ENCODE peak calls at places on chromosome 9, in eight cellular contexts. P is HCT116, T is fibroblast of pulmonary artery, M is fibroblast of mammary gland, H is GM23338, O is lower lobe of right lung, I is lower leg skin, Q is GM12865. L is an unnamed sample.

GRCh38 chr9:81032831-81033230 is 656.5 kb downstream of the TLE1 start:
- DNase-seq in P (no peak), T (peak), M (peak), H (no peak), O (no peak), I (no peak), Q (no peak), L (no peak)

GRCh38 chr9:127012250-127012649 is 97.7 kb downstream of the RALGPS1 start:
- DNase-seq in P (no peak), T (no peak), M (no peak), H (no peak), O (no peak), I (no peak), Q (no peak), L (no peak)

GRCh38 chr9:95373069-95373681 is 55.7 kb upstream of the FANCC start:
- DNase-seq in P (no peak), T (no peak), M (no peak), H (no peak), O (no peak), I (no peak), Q (no peak), L (no peak)

GRCh38 chr9:135932656-135933055 is 25.3 kb upstream of the CAMSAP1 start:
- DNase-seq in P (no peak), T (no peak), M (no peak), H (no peak), O (no peak), I (no peak), Q (no peak), L (no peak)

GRCh38 chr9:70406446-70406862 is 8.0 kb downstream of the KLF9 start:
- DNase-seq in P (no peak), T (peak), M (peak), H (peak), O (no peak), I (no peak), Q (peak), L (no peak)

GRCh38 chr9:2018162-2018643 is 3.1 kb downstream of the SMARCA2 start:
- DNase-seq in P (no peak), T (no peak), M (no peak), H (no peak), O (no peak), I (no peak), Q (no peak), L (no peak)

GRCh38 chr9:100411472-100412270 is 15.3 kb upstream of the MSANTD3 start:
- DNase-seq in P (no peak), T (peak), M (peak), H (peak), O (peak), I (peak), Q (peak), L (peak)

GRCh38 chr9:110782701-110783100 is 114.1 kb downstream of the MUSK start:
- DNase-seq in P (no peak), T (no peak), M (peak), H (no peak), O (no peak), I (no peak), Q (no peak), L (no peak)

GRCh38 chr9:20538956-20539355 is 83.3 kb downstream of the MLLT3 start:
- DNase-seq in P (no peak), T (peak), M (peak), H (no peak), O (no peak), I (no peak), Q (no peak), L (no peak)

GRCh38 chr9:113246928-113247327 is 25.6 kb downstream of the SLC31A1 start:
- DNase-seq in P (no peak), T (no peak), M (no peak), H (no peak), O (no peak), I (no peak), Q (no peak), L (no peak)

GRCh38 chr9:131276107-131276888 is at the start of gene FAM78A:
- DNase-seq in P (no peak), T (no peak), M (no peak), H (peak), O (peak), I (no peak), Q (peak), L (peak)

GRCh38 chr9:109780453-109781033 is 545 bp downstream of the PALM2AKAP2 start:
- DNase-seq in P (no peak), T (peak), M (peak), H (peak), O (no peak), I (no peak), Q (no peak), L (no peak)

GRCh38 chr9:2622361-2623045 is 916 bp downstream of the VLDLR start:
- DNase-seq in P (no peak), T (peak), M (no peak), H (peak), O (peak), I (no peak), Q (no peak), L (no peak)

GRCh38 chr9:105270711-105271110 is 26.3 kb downstream of the SLC44A1 start:
- DNase-seq in P (no peak), T (no peak), M (no peak), H (no peak), O (no peak), I (no peak), Q (no peak), L (no peak)

GRCh38 chr9:76456202-76456926 is 2.6 kb upstream of the GCNT1 start:
- DNase-seq in P (no peak), T (peak), M (peak), H (peak), O (no peak), I (no peak), Q (peak), L (no peak)

GRCh38 chr9:106619211-106619610 is 243.8 kb upstream of the ZNF462 start:
- DNase-seq in P (no peak), T (peak), M (peak), H (no peak), O (no peak), I (no peak), Q (no peak), L (no peak)

GRCh38 chr9:76271755-76272154 is 122.5 kb downstream of the RFK start:
- DNase-seq in P (no peak), T (peak), M (peak), H (no peak), O (no peak), I (no peak), Q (no peak), L (no peak)

GRCh38 chr9:88072831-88073365 is 65.4 kb downstream of the SPATA31C2 start:
- DNase-seq in P (no peak), T (no peak), M (no peak), H (no peak), O (no peak), I (no peak), Q (no peak), L (no peak)

DNA sequence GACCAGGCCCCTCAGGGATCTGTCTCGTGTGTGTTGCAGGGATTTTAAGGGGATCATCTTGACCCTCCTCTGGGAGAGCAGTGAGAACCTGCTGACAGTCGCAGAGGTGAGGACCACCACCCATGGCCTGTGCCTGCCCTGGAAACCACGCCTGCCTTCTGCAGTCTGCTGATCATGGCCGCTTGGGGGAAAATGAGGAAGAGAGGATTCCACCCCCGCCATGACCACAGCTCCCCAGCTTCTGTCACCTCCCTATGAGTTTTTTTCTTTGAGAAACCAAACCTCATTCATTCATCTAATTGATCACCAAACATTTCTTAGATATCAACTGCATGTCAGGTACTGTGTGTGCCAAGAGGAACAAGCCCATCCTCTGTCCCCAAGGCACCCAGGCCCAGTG is 46.3 kb upstream of the TDRD7 start:
- DNase-seq in P (no peak), T (no peak), M (no peak), H (no peak), O (no peak), I (no peak), Q (no peak), L (no peak)
- TF ChIP-seq CTCF in P (no peak), T (no peak), M (no peak), H (no peak), O (no peak), I (no peak), Q (no peak), L (no peak)

GRCh38 chr9:124284237-124284831 is 26.6 kb downstream of the NEK6 start:
- DNase-seq in P (no peak), T (no peak), M (peak), H (no peak), O (peak), I (no peak), Q (no peak), L (no peak)
- TF ChIP-seq CTCF in P (no peak), T (no peak), M (no peak), H (no peak), O (no peak), I (no peak), Q (no peak), L (no peak)

DNA sequence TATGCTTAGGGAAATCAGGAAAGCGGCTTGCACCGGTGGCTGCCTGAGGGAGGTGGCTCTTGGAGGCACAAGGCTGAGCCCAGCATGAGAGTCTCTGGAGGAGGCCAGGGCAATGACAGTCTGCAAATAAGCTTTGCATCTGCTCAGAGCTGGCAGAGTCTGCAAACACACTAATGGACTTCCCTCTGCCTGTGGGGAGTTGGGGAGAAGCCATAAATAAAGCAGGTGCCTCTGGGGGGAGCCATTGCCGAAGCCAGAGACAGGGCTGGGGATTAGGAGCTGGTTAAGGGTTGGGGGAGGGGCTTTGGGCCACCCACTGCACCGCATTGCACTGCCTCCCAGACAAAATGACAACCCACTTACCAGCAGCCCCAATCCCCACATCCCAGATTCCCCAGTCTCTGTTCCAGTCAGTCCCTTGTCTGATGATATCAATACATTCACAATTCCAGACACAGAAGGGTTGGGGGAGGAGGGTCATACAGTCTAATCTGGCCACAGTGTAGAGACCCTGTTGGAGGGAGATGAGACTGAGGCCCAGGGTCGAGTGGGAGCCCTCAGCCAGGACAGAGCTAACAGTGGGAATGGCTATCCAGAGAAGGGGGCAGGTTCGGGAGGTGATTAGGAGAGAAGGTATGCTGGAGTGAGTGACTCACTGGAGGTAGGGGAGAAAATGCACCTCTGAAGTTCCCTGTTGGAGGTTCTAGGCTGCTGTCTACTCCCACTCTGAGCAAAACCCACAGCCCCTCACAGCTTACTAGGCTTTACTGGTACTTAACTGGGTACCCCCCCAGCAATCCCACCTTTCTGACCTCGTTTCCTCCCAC is 53.7 kb downstream of the PAX5 start:
- DNase-seq in P (peak), T (no peak), M (no peak), H (peak), O (no peak), I (no peak), Q (peak), L (no peak)
- TF ChIP-seq CTCF in P (peak), T (no peak), M (no peak), H (peak), O (no peak), I (no peak), Q (peak), L (no peak)

GRCh38 chr9:4923580-4924544 is 61.2 kb upstream of the JAK2 start:
- DNase-seq in P (no peak), T (peak), M (peak), H (peak), O (no peak), I (no peak), Q (peak), L (no peak)
- TF ChIP-seq CTCF in P (peak), T (peak), M (peak), H (peak), O (peak), I (no peak), Q (peak), L (peak)

GRCh38 chr9:93587651-93588347 is 11.4 kb downstream of the PHF2 start:
- DNase-seq in P (no peak), T (no peak), M (no peak), H (no peak), O (no peak), I (no peak), Q (no peak), L (peak)
- TF ChIP-seq CTCF in P (no peak), T (peak), M (peak), H (no peak), O (peak), I (no peak), Q (no peak), L (peak)

L was measured in CD14-positive monocyte.